ENCODE peak calls at places on chromosomes 5 and 9, in five cellular contexts. One of them, this sample, is unnamed.

GRCh38 chr9:96219615-96220257 is 82.2 kb downstream of the HSD17B3 start:
- DNase-seq in SK-N-SH: peak
- DNase-seq in lower leg skin: no peak
- DNase-seq in upper lobe of right lung: peak
- DNase-seq in AG04450: no peak
- DNase-seq in this sample: peak

GRCh38 chr9:128026255-128027165 is 40.6 kb downstream of the NAIF1 start:
- DNase-seq in SK-N-SH: peak
- DNase-seq in lower leg skin: no peak
- DNase-seq in upper lobe of right lung: no peak
- DNase-seq in AG04450: no peak
- DNase-seq in this sample: no peak

GRCh38 chr5:115430374-115430773 is 114.2 kb downstream of the FEM1C start:
- DNase-seq in SK-N-SH: no peak
- DNase-seq in lower leg skin: no peak
- DNase-seq in upper lobe of right lung: no peak
- DNase-seq in AG04450: no peak
- DNase-seq in this sample: no peak

GRCh38 chr5:17400724-17401508 is 97.1 kb upstream of the TAF11L2 start:
- DNase-seq in SK-N-SH: no peak
- DNase-seq in lower leg skin: no peak
- DNase-seq in upper lobe of right lung: no peak
- DNase-seq in AG04450: no peak
- DNase-seq in this sample: no peak

GRCh38 chr5:180960209-180960608 is 28.4 kb upstream of the BTNL3 start:
- DNase-seq in SK-N-SH: no peak
- DNase-seq in lower leg skin: no peak
- DNase-seq in upper lobe of right lung: no peak
- DNase-seq in AG04450: no peak
- DNase-seq in this sample: no peak

GRCh38 chr5:137252513-137252912 is 246.6 kb downstream of the SPOCK1 start:
- DNase-seq in SK-N-SH: no peak
- DNase-seq in lower leg skin: no peak
- DNase-seq in upper lobe of right lung: no peak
- DNase-seq in AG04450: peak
- DNase-seq in this sample: no peak

GRCh38 chr9:130927338-130927737 is 11.7 kb downstream of the FIBCD1 start:
- DNase-seq in SK-N-SH: no peak
- DNase-seq in lower leg skin: no peak
- DNase-seq in upper lobe of right lung: no peak
- DNase-seq in AG04450: no peak
- DNase-seq in this sample: peak

GRCh38 chr5:173969167-173970049 is 19.6 kb upstream of the C5orf47 start:
- DNase-seq in SK-N-SH: no peak
- DNase-seq in lower leg skin: no peak
- DNase-seq in upper lobe of right lung: no peak
- DNase-seq in AG04450: peak
- DNase-seq in this sample: peak

GRCh38 chr9:95073042-95073607 is 244.4 kb downstream of the FANCC start:
- DNase-seq in SK-N-SH: no peak
- DNase-seq in lower leg skin: no peak
- DNase-seq in upper lobe of right lung: peak
- DNase-seq in AG04450: no peak
- DNase-seq in this sample: no peak
- TF ChIP-seq CTCF in SK-N-SH: no peak
- TF ChIP-seq CTCF in lower leg skin: no peak
- TF ChIP-seq CTCF in upper lobe of right lung: no peak
- TF ChIP-seq CTCF in AG04450: peak
- TF ChIP-seq CTCF in this sample: no peak

DNA sequence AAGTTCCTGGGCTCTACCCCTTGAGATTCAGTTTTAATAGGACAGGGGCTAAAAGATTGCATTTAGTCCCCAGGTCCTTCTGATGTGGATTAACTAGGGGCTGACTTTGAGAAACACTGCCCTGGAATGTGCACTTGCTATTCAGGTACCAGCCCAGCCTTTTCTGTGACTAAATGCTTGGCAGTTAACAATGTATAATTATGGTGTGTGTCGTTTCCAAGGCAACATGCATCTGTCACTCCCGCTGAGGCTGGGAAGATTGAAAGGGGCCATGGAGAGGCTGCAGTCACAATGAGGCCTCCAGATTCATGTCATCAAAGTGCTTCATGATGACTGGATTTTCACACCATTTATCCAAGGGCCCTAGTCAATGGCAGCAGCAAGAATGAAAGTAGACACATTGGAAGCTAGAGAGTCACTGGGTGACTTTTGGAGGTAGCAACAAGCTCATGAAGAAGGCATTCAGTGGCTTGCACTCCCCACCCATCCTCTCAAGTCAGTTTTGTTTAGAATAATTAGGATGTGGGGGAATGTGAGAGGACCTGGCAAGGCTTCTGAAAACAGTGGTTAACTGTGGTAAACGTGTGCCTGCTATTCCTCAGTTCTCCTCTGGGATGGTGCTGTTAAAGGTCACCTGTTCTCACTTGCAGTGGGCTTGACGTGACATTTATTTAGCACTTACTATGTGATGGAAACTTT is 28.3 kb downstream of the RAI14 start:
- DNase-seq in SK-N-SH: peak
- DNase-seq in lower leg skin: no peak
- DNase-seq in upper lobe of right lung: no peak
- DNase-seq in AG04450: no peak
- DNase-seq in this sample: peak
- TF ChIP-seq CTCF in SK-N-SH: peak
- TF ChIP-seq CTCF in lower leg skin: no peak
- TF ChIP-seq CTCF in upper lobe of right lung: no peak
- TF ChIP-seq CTCF in AG04450: peak
- TF ChIP-seq CTCF in this sample: no peak

GRCh38 chr5:8650197-8650596 is 781.2 kb downstream of the MTRR start:
- DNase-seq in SK-N-SH: no peak
- DNase-seq in lower leg skin: no peak
- DNase-seq in upper lobe of right lung: no peak
- DNase-seq in AG04450: no peak
- DNase-seq in this sample: no peak
- TF ChIP-seq CTCF in SK-N-SH: no peak
- TF ChIP-seq CTCF in lower leg skin: no peak
- TF ChIP-seq CTCF in upper lobe of right lung: no peak
- TF ChIP-seq CTCF in AG04450: no peak
- TF ChIP-seq CTCF in this sample: no peak

DNA sequence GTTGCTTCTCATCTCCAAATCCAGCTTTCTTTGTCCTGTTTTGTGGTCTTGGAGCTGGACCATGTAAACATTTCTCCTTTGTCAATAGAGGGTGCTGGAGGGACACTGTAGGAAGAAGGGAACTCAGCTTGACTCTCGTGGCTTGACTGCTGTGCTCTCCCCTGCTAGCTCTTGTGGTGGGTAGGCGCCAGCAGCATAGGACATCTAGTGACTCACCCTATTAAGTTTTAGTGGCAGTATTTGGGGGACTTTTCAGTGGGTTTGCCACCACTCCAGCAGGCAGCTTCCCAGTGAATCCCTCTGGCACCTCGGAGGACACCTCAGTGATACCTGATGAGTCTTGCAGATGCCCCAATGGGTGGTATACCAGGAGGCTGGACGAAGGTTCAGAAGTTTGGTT is 97.8 kb downstream of the TSSK1B start:
- DNase-seq in SK-N-SH: peak
- DNase-seq in lower leg skin: peak
- DNase-seq in upper lobe of right lung: no peak
- DNase-seq in AG04450: no peak
- DNase-seq in this sample: peak
- TF ChIP-seq CTCF in SK-N-SH: peak
- TF ChIP-seq CTCF in lower leg skin: no peak
- TF ChIP-seq CTCF in upper lobe of right lung: peak
- TF ChIP-seq CTCF in AG04450: peak
- TF ChIP-seq CTCF in this sample: peak